ENCODE peak calls at places on chromosomes 2 and 18, in five cellular contexts. I, P, E, C and M are unnamed samples.

GRCh38 chr2:46568212-46569009 is 89.0 kb downstream of the TMEM247 start:
- DNase-seq in I (no peak), P (no peak), E (no peak), C (no peak), M (no peak)

GRCh38 chr18:28136071-28136470 is 40.9 kb downstream of the CDH2 start:
- DNase-seq in I (no peak), P (no peak), E (no peak), C (no peak), M (peak)

GRCh38 chr2:78710632-78711375 is 314.7 kb upstream of the REG3G start:
- DNase-seq in I (no peak), P (no peak), E (no peak), C (no peak), M (no peak)

GRCh38 chr2:62196278-62196901 is 475 bp downstream of the B3GNT2 start:
- DNase-seq in I (peak), P (peak), E (peak), C (peak), M (no peak)

GRCh38 chr2:86372641-86373502 is 35.4 kb upstream of the REEP1 start:
- DNase-seq in I (peak), P (no peak), E (no peak), C (peak), M (no peak)

GRCh38 chr2:3313845-3314375 is 63.7 kb downstream of the EIPR1 start:
- DNase-seq in I (no peak), P (no peak), E (no peak), C (no peak), M (no peak)

GRCh38 chr18:45169610-45170009 is 445.7 kb upstream of the SLC14A2 start:
- DNase-seq in I (no peak), P (no peak), E (no peak), C (no peak), M (no peak)

GRCh38 chr2:181223239-181223638 is 233.9 kb upstream of the ITGA4 start:
- DNase-seq in I (no peak), P (no peak), E (no peak), C (no peak), M (no peak)

GRCh38 chr2:115558725-115559124 is 1116.3 kb downstream of the DPP10 start:
- DNase-seq in I (no peak), P (no peak), E (no peak), C (no peak), M (no peak)

GRCh38 chr2:25340340-25340886 is 1.3 kb downstream of the DNMT3A start:
- DNase-seq in I (peak), P (no peak), E (no peak), C (no peak), M (no peak)

GRCh38 chr2:209556354-209556961 is 132.6 kb downstream of the MAP2 start:
- DNase-seq in I (peak), P (no peak), E (no peak), C (no peak), M (peak)

GRCh38 chr2:16197504-16198147 is 257.3 kb downstream of the MYCN start:
- DNase-seq in I (no peak), P (no peak), E (no peak), C (no peak), M (no peak)

GRCh38 chr18:8515142-8515865 is 93.9 kb upstream of the RAB12 start:
- DNase-seq in I (no peak), P (no peak), E (no peak), C (no peak), M (no peak)

GRCh38 chr18:10822457-10822856 is 296.6 kb downstream of the NAPG start:
- DNase-seq in I (no peak), P (no peak), E (no peak), C (no peak), M (peak)

GRCh38 chr2:52536929-52537460 is 1230.6 kb upstream of the CHAC2 start:
- DNase-seq in I (no peak), P (no peak), E (no peak), C (no peak), M (no peak)

GRCh38 chr18:57437782-57438668 is 2.9 kb downstream of the ONECUT2 start:
- DNase-seq in I (peak), P (peak), E (no peak), C (peak), M (peak)

GRCh38 chr2:191618789-191619185 is 59.1 kb upstream of the NABP1 start:
- DNase-seq in I (no peak), P (no peak), E (no peak), C (no peak), M (no peak)

GRCh38 chr2:222776792-222777191 is 84.0 kb upstream of the ACSL3 start:
- DNase-seq in I (no peak), P (no peak), E (no peak), C (no peak), M (no peak)

GRCh38 chr2:109646961-109647360 is 32.8 kb downstream of the SOWAHC start:
- DNase-seq in I (no peak), P (no peak), E (no peak), C (no peak), M (no peak)

GRCh38 chr2:84844141-84844540 is 36.7 kb downstream of the TRABD2A start:
- DNase-seq in I (no peak), P (no peak), E (no peak), C (no peak), M (no peak)

GRCh38 chr18:76412010-76412817 is 82.8 kb downstream of the ZNF516 start:
- DNase-seq in I (no peak), P (no peak), E (no peak), C (no peak), M (no peak)

GRCh38 chr2:43192039-43192438 is 34.4 kb downstream of the ZFP36L2 start:
- DNase-seq in I (no peak), P (no peak), E (no peak), C (no peak), M (no peak)

GRCh38 chr2:213763358-213763757 is 479.1 kb downstream of the SPAG16 start:
- DNase-seq in I (no peak), P (no peak), E (no peak), C (no peak), M (no peak)

GRCh38 chr18:61333746-61334490 is 688 bp downstream of the CDH20 start:
- DNase-seq in I (no peak), P (peak), E (no peak), C (peak), M (no peak)

GRCh38 chr2:20241973-20242726 is 17.2 kb upstream of the SDC1 start:
- DNase-seq in I (no peak), P (no peak), E (no peak), C (no peak), M (no peak)

GRCh38 chr2:190592831-190593230 is 56.1 kb upstream of the NAB1 start:
- DNase-seq in I (no peak), P (no peak), E (no peak), C (no peak), M (no peak)

GRCh38 chr18:48949606-48950535 is 894 bp downstream of the SMAD7 start:
- DNase-seq in I (peak), P (no peak), E (peak), C (peak), M (no peak)

GRCh38 chr2:10140841-10141610 is 18.5 kb downstream of the RRM2 start:
- DNase-seq in I (no peak), P (no peak), E (no peak), C (no peak), M (no peak)

GRCh38 chr2:228181098-228182019 is at the start of gene SPHKAP:
- DNase-seq in I (no peak), P (peak), E (no peak), C (peak), M (no peak)

GRCh38 chr2:180980943-180981898 is 816 bp downstream of the UBE2E3 start:
- DNase-seq in I (peak), P (no peak), E (no peak), C (peak), M (no peak)

GRCh38 chr2:226564667-226565066 is 235.0 kb downstream of the IRS1 start:
- DNase-seq in I (no peak), P (no peak), E (no peak), C (no peak), M (no peak)

GRCh38 chr2:19367346-19367745 is 8.9 kb upstream of the OSR1 start:
- DNase-seq in I (no peak), P (no peak), E (no peak), C (no peak), M (no peak)

GRCh38 chr2:224401641-224402342 is at the start of gene FAM124B:
- DNase-seq in I (no peak), P (no peak), E (peak), C (peak), M (no peak)

GRCh38 chr2:225319872-225320271 is 79.6 kb upstream of the NYAP2 start:
- DNase-seq in I (no peak), P (no peak), E (no peak), C (no peak), M (no peak)

GRCh38 chr2:75292826-75293225 is 93.5 kb upstream of the TACR1 start:
- DNase-seq in I (no peak), P (no peak), E (no peak), C (no peak), M (no peak)

GRCh38 chr2:150974864-150975263 is 286.8 kb downstream of the RBM43 start:
- DNase-seq in I (no peak), P (no peak), E (no peak), C (no peak), M (no peak)

GRCh38 chr2:178484245-178485041 is 4.2 kb downstream of the PLEKHA3 start:
- DNase-seq in I (peak), P (peak), E (no peak), C (no peak), M (no peak)

GRCh38 chr18:36934884-36935283 is 106.0 kb downstream of the KIAA1328 start:
- DNase-seq in I (no peak), P (no peak), E (no peak), C (no peak), M (no peak)